ENCODE peak calls at places on chromosomes 7 and 10, in six cellular contexts. Y is endodermal cell, D is chondrocyte, Z is astrocyte, X is mucosa of descending colon, U is astrocyte of the cerebellum. K is an unnamed sample.

GRCh38 chr10:88903715-88904114 is 23.7 kb downstream of the STAMBPL1 start:
- DNase-seq in Y (no peak), D (no peak), Z (no peak), X (no peak), U (no peak), K (no peak)

GRCh38 chr7:57868771-57869483 is 418.9 kb downstream of the ZNF716 start:
- DNase-seq in Y (no peak), D (no peak), Z (no peak), X (peak), U (no peak), K (no peak)

GRCh38 chr10:60346661-60347060 is 43.0 kb downstream of the ANK3 start:
- DNase-seq in Y (no peak), D (no peak), Z (no peak), X (no peak), U (no peak), K (no peak)

GRCh38 chr10:100311307-100311706 is 18.7 kb downstream of the PKD2L1 start:
- DNase-seq in Y (no peak), D (no peak), Z (no peak), X (no peak), U (no peak), K (no peak)

GRCh38 chr7:102463841-102464576 is 654 bp downstream of the ALKBH4 start:
- DNase-seq in Y (no peak), D (peak), Z (no peak), X (no peak), U (no peak), K (no peak)

GRCh38 chr7:43942997-43943701 is 16.9 kb downstream of the UBE2D4 start:
- DNase-seq in Y (peak), D (no peak), Z (no peak), X (no peak), U (no peak), K (no peak)

GRCh38 chr10:31590023-31590800 is 271.2 kb downstream of the ZEB1 start:
- DNase-seq in Y (no peak), D (no peak), Z (no peak), X (no peak), U (no peak), K (no peak)

GRCh38 chr10:15158972-15159371 is 9.5 kb downstream of the NMT2 start:
- DNase-seq in Y (no peak), D (no peak), Z (no peak), X (no peak), U (no peak), K (no peak)

GRCh38 chr7:1176891-1177373 is 16.9 kb upstream of the ZFAND2A start:
- DNase-seq in Y (peak), D (no peak), Z (no peak), X (peak), U (no peak), K (peak)

GRCh38 chr7:28291559-28291958 is 111.0 kb upstream of the JAZF1 start:
- DNase-seq in Y (peak), D (no peak), Z (no peak), X (no peak), U (no peak), K (no peak)

GRCh38 chr7:137847418-137848050 is 760 bp upstream of the DGKI start:
- DNase-seq in Y (peak), D (no peak), Z (no peak), X (no peak), U (no peak), K (no peak)

GRCh38 chr7:54773472-54774399 is 14.7 kb upstream of the SEC61G start:
- DNase-seq in Y (peak), D (no peak), Z (peak), X (peak), U (peak), K (peak)

GRCh38 chr10:84205049-84205852 is 10.9 kb downstream of the CDHR1 start:
- DNase-seq in Y (peak), D (no peak), Z (no peak), X (peak), U (no peak), K (peak)
- TF ChIP-seq CTCF in Y (peak), D (peak), Z (peak), X (peak), U (peak), K (peak)

GRCh38 chr7:40043164-40043563 is 91.3 kb downstream of the MPLKIP start:
- DNase-seq in Y (no peak), D (no peak), Z (no peak), X (no peak), U (no peak), K (no peak)

DNA sequence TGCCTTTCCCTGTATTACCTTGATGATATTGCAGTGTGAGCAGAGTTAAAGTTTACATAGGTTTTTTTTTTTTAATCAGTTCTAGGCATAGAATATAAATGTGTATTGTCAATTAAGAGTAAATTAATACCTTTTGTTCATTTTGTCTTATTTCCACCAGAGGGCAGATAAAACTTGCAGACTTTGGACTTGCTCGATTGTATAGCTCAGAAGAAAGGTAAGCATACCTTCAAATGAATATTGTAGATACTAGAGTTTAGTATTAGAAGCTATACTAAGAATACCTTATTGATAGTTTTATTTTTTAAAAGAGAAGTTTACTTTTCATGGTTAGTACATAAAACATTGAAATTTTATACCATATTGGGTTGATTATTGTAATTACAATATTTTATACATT is 86.8 kb downstream of the MPLKIP start:
- DNase-seq in Y (no peak), D (no peak), Z (no peak), X (no peak), U (no peak), K (no peak)
- TF ChIP-seq CTCF in Y (peak), D (peak), Z (peak), X (no peak), U (no peak), K (peak)

GRCh38 chr7:95545007-95545615 is 51.2 kb downstream of the PDK4 start:
- DNase-seq in Y (peak), D (no peak), Z (peak), X (no peak), U (peak), K (peak)
- TF ChIP-seq CTCF in Y (peak), D (peak), Z (peak), X (peak), U (peak), K (peak)

GRCh38 chr10:72370201-72370722 is 15.5 kb upstream of the DNAJB12 start:
- DNase-seq in Y (no peak), D (no peak), Z (no peak), X (no peak), U (no peak), K (no peak)

GRCh38 chr10:72365106-72365505 is 10.4 kb upstream of the DNAJB12 start:
- DNase-seq in Y (no peak), D (no peak), Z (no peak), X (no peak), U (no peak), K (no peak)

GRCh38 chr10:72367301-72367970 is 12.7 kb upstream of the DNAJB12 start:
- DNase-seq in Y (no peak), D (peak), Z (no peak), X (no peak), U (peak), K (no peak)

DNA sequence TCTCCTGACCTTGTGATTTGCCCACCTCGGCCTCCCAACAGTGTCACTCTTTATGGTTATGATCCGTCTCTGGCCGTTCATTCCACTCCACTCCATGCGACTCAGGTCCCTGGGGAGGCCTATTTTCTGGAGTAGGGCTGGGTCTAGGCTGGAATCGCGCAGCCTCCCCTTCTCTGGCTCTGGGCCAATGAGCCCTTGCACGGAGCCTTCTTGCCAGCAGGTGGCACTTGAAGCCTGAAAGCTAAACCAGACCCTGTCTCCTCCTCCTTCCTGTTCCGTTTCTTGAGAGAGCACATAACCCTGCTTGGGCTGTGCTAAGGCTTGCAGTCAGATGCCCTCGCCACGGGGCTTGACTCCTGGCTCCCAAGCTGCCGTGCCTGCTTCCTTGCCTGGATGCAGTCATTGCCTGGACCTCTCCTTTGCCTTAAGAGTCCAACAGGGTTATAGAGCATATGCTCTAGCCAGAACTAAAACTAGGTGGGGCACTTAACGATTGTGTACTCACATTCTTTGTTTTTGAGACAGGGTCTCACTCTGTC is 9.6 kb upstream of the DNAJB12 start:
- DNase-seq in Y (peak), D (peak), Z (peak), X (peak), U (peak), K (peak)
- TF ChIP-seq CTCF in Y (peak), D (peak), Z (peak), X (peak), U (peak), K (peak)

GRCh38 chr10:78255796-78256638 is 222.4 kb downstream of the RPS24 start:
- DNase-seq in Y (peak), D (no peak), Z (peak), X (no peak), U (peak), K (peak)
- TF ChIP-seq CTCF in Y (no peak), D (no peak), Z (no peak), X (no peak), U (no peak), K (no peak)

DNA sequence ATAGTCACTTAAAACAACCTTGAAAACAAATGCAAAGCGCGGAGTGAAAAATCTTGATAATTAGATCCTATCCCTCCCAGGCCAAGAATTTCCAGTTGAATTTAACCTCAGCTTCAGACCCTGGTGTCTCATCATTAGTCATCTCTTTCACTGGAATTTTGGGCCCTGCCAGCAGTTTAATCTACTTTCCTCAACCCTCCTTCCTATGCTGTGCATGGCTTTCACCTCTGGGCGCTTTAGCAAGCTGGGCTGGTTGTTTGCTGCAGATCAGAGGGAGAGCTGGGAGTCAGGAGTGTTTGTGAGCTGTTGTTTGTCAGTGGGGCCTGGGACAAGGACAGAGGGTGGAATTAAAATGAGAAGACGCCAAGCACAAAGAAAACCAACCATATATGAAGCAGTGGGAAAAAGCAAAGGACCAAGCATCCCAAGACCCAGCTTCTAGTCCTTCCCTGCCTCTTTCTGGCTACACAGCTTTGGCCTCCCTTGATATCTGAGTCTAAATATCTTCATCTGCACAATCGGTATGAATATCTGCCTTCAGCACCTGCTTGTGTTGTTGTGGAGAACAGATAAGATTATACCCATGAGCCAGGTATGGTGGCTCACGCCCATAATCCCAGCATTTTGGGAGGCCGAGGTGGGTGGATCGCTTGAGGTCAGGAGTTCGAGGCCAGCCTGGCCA is 13.5 kb downstream of the MYOF start:
- DNase-seq in Y (no peak), D (no peak), Z (peak), X (no peak), U (no peak), K (peak)
- TF ChIP-seq CTCF in Y (no peak), D (no peak), Z (no peak), X (no peak), U (no peak), K (no peak)

GRCh38 chr7:104156842-104157277 is 51.0 kb downstream of the ORC5 start:
- DNase-seq in Y (no peak), D (no peak), Z (peak), X (no peak), U (peak), K (peak)
- TF ChIP-seq CTCF in Y (peak), D (peak), Z (peak), X (no peak), U (peak), K (peak)

GRCh38 chr7:127546313-127546712 is 39.1 kb downstream of the GCC1 start:
- DNase-seq in Y (no peak), D (no peak), Z (no peak), X (no peak), U (no peak), K (no peak)

GRCh38 chr7:127551941-127552340 is 33.5 kb downstream of the GCC1 start:
- DNase-seq in Y (no peak), D (no peak), Z (no peak), X (no peak), U (no peak), K (no peak)

DNA sequence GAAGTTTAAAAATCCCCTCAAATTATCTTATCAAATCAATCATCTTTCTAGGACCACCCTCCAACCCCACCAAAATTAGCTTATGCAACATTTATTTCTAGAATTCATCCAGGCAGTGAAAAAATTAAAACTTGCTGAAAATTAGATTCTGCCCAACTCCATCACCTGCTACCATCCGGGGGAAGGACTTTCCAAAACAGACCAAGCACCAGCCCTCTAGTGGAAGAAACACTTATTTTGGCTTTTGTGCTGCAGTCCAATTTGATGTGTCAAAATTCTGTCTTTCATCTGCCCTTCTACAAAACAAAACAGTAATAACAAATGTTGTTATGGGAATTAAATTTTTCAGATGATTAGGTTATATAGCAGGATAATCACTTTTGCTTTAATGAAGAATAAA is 35.1 kb downstream of the GCC1 start:
- DNase-seq in Y (no peak), D (no peak), Z (no peak), X (no peak), U (no peak), K (no peak)
- TF ChIP-seq CTCF in Y (peak), D (peak), Z (peak), X (no peak), U (peak), K (peak)

GRCh38 chr7:120554960-120555571 is 282.1 kb downstream of the KCND2 start:
- DNase-seq in Y (peak), D (no peak), Z (peak), X (no peak), U (peak), K (peak)
- TF ChIP-seq CTCF in Y (peak), D (peak), Z (peak), X (no peak), U (peak), K (peak)

GRCh38 chr7:17300012-17300411 is 1.6 kb downstream of the AHR start:
- DNase-seq in Y (no peak), D (no peak), Z (no peak), X (no peak), U (no peak), K (no peak)

GRCh38 chr7:17305387-17306171 is 7.1 kb downstream of the AHR start:
- DNase-seq in Y (no peak), D (no peak), Z (no peak), X (no peak), U (no peak), K (no peak)

GRCh38 chr7:17304926-17305325 is 6.5 kb downstream of the AHR start:
- DNase-seq in Y (no peak), D (no peak), Z (peak), X (no peak), U (peak), K (peak)

GRCh38 chr7:17301491-17302101 is 3.1 kb downstream of the AHR start:
- DNase-seq in Y (no peak), D (no peak), Z (no peak), X (no peak), U (no peak), K (peak)

GRCh38 chr7:17302575-17303142 is 4.2 kb downstream of the AHR start:
- DNase-seq in Y (no peak), D (no peak), Z (no peak), X (no peak), U (no peak), K (peak)
- TF ChIP-seq CTCF in Y (no peak), D (peak), Z (no peak), X (no peak), U (no peak), K (peak)

K was measured in HFFc6.